ENCODE peak calls at places on chromosomes 16 and 17, in five cellular contexts. One of them, this sample, is unnamed.

GRCh38 chr16:16973726-16974125 is 497.0 kb downstream of the XYLT1 start:
- DNase-seq in fibroblast of lung: no peak
- DNase-seq in BJ: no peak
- DNase-seq in B cell: no peak
- DNase-seq in posterior cingulate gyrus: no peak
- DNase-seq in this sample: no peak

GRCh38 chr16:72986011-72986410 is 61.9 kb downstream of the ZFHX3 start:
- DNase-seq in B cell: no peak
- DNase-seq in BJ: no peak
- DNase-seq in posterior cingulate gyrus: no peak
- DNase-seq in fibroblast of lung: no peak
- DNase-seq in this sample: no peak

GRCh38 chr17:39080416-39081179 is 70.8 kb downstream of the PLXDC1 start:
- DNase-seq in posterior cingulate gyrus: peak; percentile 79
- DNase-seq in fibroblast of lung: peak; percentile 56
- DNase-seq in BJ: peak; percentile 5
- DNase-seq in B cell: no peak
- DNase-seq in this sample: no peak

GRCh38 chr16:72744064-72744793 is 303.7 kb downstream of the ZFHX3 start:
- DNase-seq in BJ: no peak
- DNase-seq in fibroblast of lung: no peak
- DNase-seq in posterior cingulate gyrus: no peak
- DNase-seq in B cell: no peak
- DNase-seq in this sample: no peak

GRCh38 chr16:50507397-50507796 is 40.8 kb upstream of the NKD1 start:
- DNase-seq in posterior cingulate gyrus: no peak
- DNase-seq in B cell: no peak
- DNase-seq in fibroblast of lung: no peak
- DNase-seq in BJ: no peak
- DNase-seq in this sample: no peak

GRCh38 chr17:44314869-44315661 is 6.7 kb downstream of the RUNDC3A start:
- DNase-seq in posterior cingulate gyrus: peak; percentile 91
- DNase-seq in B cell: peak; percentile 56
- DNase-seq in BJ: no peak
- DNase-seq in fibroblast of lung: no peak
- DNase-seq in this sample: no peak

GRCh38 chr16:84055801-84056634 is 13.4 kb upstream of the SLC38A8 start:
- DNase-seq in B cell: no peak
- DNase-seq in fibroblast of lung: peak; percentile 14
- DNase-seq in posterior cingulate gyrus: peak; percentile 54
- DNase-seq in BJ: no peak
- DNase-seq in this sample: no peak

GRCh38 chr17:76738468-76738850 is 540 bp downstream of the MFSD11 start:
- DNase-seq in BJ: no peak
- DNase-seq in B cell: no peak
- DNase-seq in posterior cingulate gyrus: no peak
- DNase-seq in fibroblast of lung: no peak
- DNase-seq in this sample: no peak

GRCh38 chr16:49842972-49843371 is 12.9 kb downstream of the ZNF423 start:
- DNase-seq in posterior cingulate gyrus: no peak
- DNase-seq in fibroblast of lung: no peak
- DNase-seq in BJ: no peak
- DNase-seq in B cell: no peak
- DNase-seq in this sample: no peak

GRCh38 chr16:68219708-68220378 is 16.1 kb downstream of the ESRP2 start:
- DNase-seq in posterior cingulate gyrus: no peak
- DNase-seq in fibroblast of lung: no peak
- DNase-seq in B cell: no peak
- DNase-seq in BJ: no peak
- DNase-seq in this sample: no peak

GRCh38 chr16:88561485-88562369 is 8.5 kb upstream of the ZC3H18 start:
- DNase-seq in posterior cingulate gyrus: peak; percentile 80
- DNase-seq in fibroblast of lung: peak; percentile 28
- DNase-seq in BJ: no peak
- DNase-seq in B cell: peak; percentile 73
- DNase-seq in this sample: peak; percentile 54

GRCh38 chr17:50201226-50201854 is at the start of gene COL1A1:
- DNase-seq in posterior cingulate gyrus: no peak
- DNase-seq in BJ: no peak
- DNase-seq in fibroblast of lung: peak; percentile 86
- DNase-seq in B cell: no peak
- DNase-seq in this sample: no peak

GRCh38 chr16:80947708-80948615 is 58.7 kb downstream of the CMC2 start:
- DNase-seq in posterior cingulate gyrus: no peak
- DNase-seq in B cell: no peak
- DNase-seq in fibroblast of lung: no peak
- DNase-seq in BJ: no peak
- DNase-seq in this sample: no peak

GRCh38 chr17:77345260-77345910 is 204.6 kb downstream of the SEC14L1 start:
- DNase-seq in B cell: no peak
- DNase-seq in BJ: no peak
- DNase-seq in fibroblast of lung: no peak
- DNase-seq in posterior cingulate gyrus: no peak
- DNase-seq in this sample: peak; percentile 13

GRCh38 chr16:24075929-24076716 is 180.0 kb upstream of the CACNG3 start:
- DNase-seq in fibroblast of lung: no peak
- DNase-seq in B cell: no peak
- DNase-seq in BJ: no peak
- DNase-seq in posterior cingulate gyrus: peak; percentile 55
- DNase-seq in this sample: no peak

GRCh38 chr16:86946396-86946795 is 368.0 kb downstream of the FOXL1 start:
- DNase-seq in posterior cingulate gyrus: peak; percentile 32
- DNase-seq in fibroblast of lung: peak; percentile 63
- DNase-seq in BJ: no peak
- DNase-seq in B cell: no peak
- DNase-seq in this sample: no peak

GRCh38 chr16:78147846-78148535 is 48.5 kb downstream of the WWOX start:
- DNase-seq in BJ: no peak
- DNase-seq in B cell: no peak
- DNase-seq in fibroblast of lung: peak; percentile 5
- DNase-seq in posterior cingulate gyrus: no peak
- DNase-seq in this sample: no peak

GRCh38 chr16:83862661-83863060 is 36.3 kb upstream of the MLYCD start:
- DNase-seq in fibroblast of lung: no peak
- DNase-seq in BJ: no peak
- DNase-seq in posterior cingulate gyrus: no peak
- DNase-seq in B cell: no peak
- DNase-seq in this sample: no peak

GRCh38 chr17:75617218-75617617 is 16.0 kb upstream of the SMIM5 start:
- DNase-seq in posterior cingulate gyrus: no peak
- DNase-seq in fibroblast of lung: no peak
- DNase-seq in BJ: no peak
- DNase-seq in B cell: no peak
- DNase-seq in this sample: no peak

GRCh38 chr17:1347681-1348318 is 52.2 kb downstream of the YWHAE start:
- DNase-seq in BJ: no peak
- DNase-seq in B cell: no peak
- DNase-seq in fibroblast of lung: no peak
- DNase-seq in posterior cingulate gyrus: no peak
- DNase-seq in this sample: no peak

GRCh38 chr16:4415538-4416199 is 727 bp downstream of the CORO7 start:
- DNase-seq in B cell: peak; percentile 81
- DNase-seq in BJ: no peak
- DNase-seq in posterior cingulate gyrus: peak; percentile 87
- DNase-seq in fibroblast of lung: peak; percentile 21
- DNase-seq in this sample: peak; percentile 61

GRCh38 chr17:36464765-36465088 is 21.8 kb upstream of the ZNHIT3 start:
- DNase-seq in posterior cingulate gyrus: no peak
- DNase-seq in BJ: no peak
- DNase-seq in fibroblast of lung: no peak
- DNase-seq in B cell: no peak
- DNase-seq in this sample: no peak

This sample was measured in naive thymus-derived CD4-positive, alpha-beta T cell.